ENCODE peak calls at places on chromosomes 5 and 9, in nine cellular contexts. E, C, X, Q, F, T, G, R and K are unnamed samples.
A peak's percentile ranks its signal among the peaks of the same experiment; 100 is the strongest.

GRCh38 chr5:178535299-178536175 is 54.7 kb downstream of the COL23A1 start:
- DNase-seq in G (no peak), X (no peak), C (no peak), T (peak; percentile 70), F (no peak), Q (no peak), R (no peak), E (no peak), K (no peak)

GRCh38 chr5:145856285-145856818 is 16.5 kb downstream of the GRXCR2 start:
- DNase-seq in F (no peak), G (peak; percentile 40), Q (peak; percentile 85), R (peak; percentile 41), X (peak; percentile 77), T (peak; percentile 6), E (no peak), C (peak; percentile 32), K (no peak)

GRCh38 chr5:175748650-175749049 is 90.8 kb downstream of the HRH2 start:
- DNase-seq in T (no peak), G (no peak), E (no peak), Q (no peak), C (no peak), F (no peak), X (no peak), R (no peak), K (no peak)

GRCh38 chr5:172095368-172095960 is 89.0 kb upstream of the FBXW11 start:
- DNase-seq in R (no peak), Q (no peak), F (no peak), C (no peak), G (no peak), E (no peak), X (no peak), T (no peak), K (no peak)

GRCh38 chr5:132489871-132490483 is 596 bp downstream of the IRF1 start:
- DNase-seq in Q (peak; percentile 50), C (no peak), R (peak; percentile 42), E (no peak), T (no peak), F (peak; percentile 75), X (no peak), G (peak; percentile 75), K (no peak)

GRCh38 chr9:114742947-114743346 is 61.0 kb upstream of the TEX48 start:
- DNase-seq in X (no peak), G (no peak), R (no peak), E (no peak), Q (no peak), T (no peak), C (no peak), F (no peak), K (no peak)

GRCh38 chr5:136364307-136364706 is 1.0 kb downstream of the TRPC7 start:
- DNase-seq in T (no peak), G (no peak), X (peak; percentile 6), E (no peak), F (peak; percentile 26), R (no peak), Q (peak; percentile 8), C (no peak), K (peak; percentile 14)

GRCh38 chr9:121637441-121638222 is 13.8 kb upstream of the DAB2IP start:
- DNase-seq in R (peak; percentile 71), X (peak; percentile 60), C (no peak), G (peak; percentile 69), E (no peak), Q (no peak), F (peak; percentile 66), T (peak; percentile 74), K (no peak)

GRCh38 chr9:90593646-90594045 is 49.0 kb downstream of the DIRAS2 start:
- DNase-seq in Q (no peak), C (no peak), G (no peak), X (no peak), R (no peak), F (no peak), E (no peak), T (no peak), K (no peak)

GRCh38 chr9:69093471-69094103 is 58.0 kb downstream of the FXN start:
- DNase-seq in F (no peak), C (no peak), T (no peak), G (no peak), R (no peak), X (no peak), E (no peak), Q (no peak), K (no peak)

GRCh38 chr5:56039985-56040384 is 45.2 kb upstream of the IL6ST start:
- DNase-seq in F (no peak), R (no peak), Q (no peak), E (no peak), X (no peak), G (peak; percentile 49), T (no peak), C (no peak), K (no peak)